ENCODE peak calls at places on chromosomes 1 and 21, in five cellular contexts. P is activated CD4-positive, alpha-beta T cell treated with anti-CD3 and anti-CD28 coated beads, Interleukin-2, amount 10 ng/mL, durations not matched to agents 7 days and 5 days; D is effector CD4-positive, alpha-beta T cell; E is NCI-H2107; V is GM04504. J is an unnamed sample.

GRCh38 chr1:155607708-155608107 is 2.3 kb upstream of the MSTO1 start:
- DNase-seq in D (no peak), P (no peak), V (no peak), E (no peak), J (no peak)

GRCh38 chr21:16117851-16118592 is 388.2 kb downstream of the USP25 start:
- DNase-seq in V (peak), P (no peak), D (no peak), E (no peak), J (no peak)

GRCh38 chr1:19068639-19069276 is 112.3 kb upstream of the IFFO2 start:
- DNase-seq in E (no peak), P (no peak), D (no peak), V (no peak), J (no peak)

GRCh38 chr1:223820515-223820858 is 25.3 kb downstream of the TP53BP2 start:
- DNase-seq in E (no peak), D (no peak), P (no peak), V (no peak), J (no peak)

GRCh38 chr1:200257235-200257634 is 152.6 kb downstream of the ZNF281 start:
- DNase-seq in V (no peak), P (no peak), D (no peak), E (no peak), J (no peak)

GRCh38 chr1:160581970-160582369 is 2.7 kb upstream of the CD84 start:
- DNase-seq in P (no peak), V (no peak), D (no peak), E (no peak), J (no peak)

GRCh38 chr1:164780863-164781262 is 221.9 kb downstream of the PBX1 start:
- DNase-seq in E (no peak), P (no peak), D (no peak), V (peak), J (peak)

GRCh38 chr1:225471453-225472301 is 43.8 kb upstream of the LBR start:
- DNase-seq in V (no peak), E (no peak), P (no peak), D (no peak), J (no peak)

GRCh38 chr1:29356663-29357062 is 120.3 kb downstream of the PTPRU start:
- DNase-seq in P (no peak), E (no peak), V (no peak), D (no peak), J (no peak)

GRCh38 chr21:25881524-25882376 is 147.0 kb downstream of the GABPA start:
- DNase-seq in E (peak), D (peak), V (no peak), P (peak), J (peak)

GRCh38 chr1:155117610-155118009 is 10.1 kb upstream of the EFNA1 start:
- DNase-seq in V (no peak), D (no peak), E (no peak), P (no peak), J (no peak)

GRCh38 chr1:174058639-174059038 is 36.5 kb upstream of the RC3H1 start:
- DNase-seq in P (no peak), D (no peak), V (no peak), E (no peak), J (no peak)

GRCh38 chr1:147472953-147473734 is 68.2 kb upstream of the BCL9 start:
- DNase-seq in P (no peak), E (no peak), V (no peak), D (no peak), J (no peak)

GRCh38 chr1:208242829-208243521 is 1.2 kb downstream of the PLXNA2 start:
- DNase-seq in E (peak), P (no peak), V (no peak), D (no peak), J (peak)

GRCh38 chr1:195934839-195935557 is 673.2 kb downstream of the KCNT2 start:
- DNase-seq in P (no peak), V (no peak), D (no peak), E (no peak), J (no peak)

GRCh38 chr1:167578935-167579521 is 25.5 kb upstream of the CREG1 start:
- DNase-seq in P (no peak), E (no peak), V (no peak), D (no peak), J (no peak)